ENCODE peak calls at places on chromosomes 1 and 21, in nine cellular contexts. M is GM19239; F is ureter; D is NCI-H2227 treated with DMSO at 0.1 percent for 48 hours; W is colonic mucosa; H is stimulated activated CD4-positive, alpha-beta T cell treated with anti-CD3 and anti-CD28 coated beads, Interleukin-15, amount 100 ng/mL, for 1 hour; Y is T-helper 2 cell; A is M059J; C is upper lobe of right lung. P is an unnamed sample.

GRCh38 chr1:6962956-6963915 is 178.0 kb downstream of the CAMTA1 start:
- DNase-seq in M (no peak), F (peak; percentile 62), D (peak; percentile 84), W (peak; percentile 92), H (no peak), Y (peak; percentile 47), A (peak; percentile 33), C (no peak), P (peak; percentile 2)

GRCh38 chr21:41755258-41755933 is 11.5 kb downstream of the RIPK4 start:
- DNase-seq in M (no peak), F (no peak), D (no peak), W (no peak), H (no peak), Y (no peak), A (no peak), C (no peak), P (no peak)

GRCh38 chr1:234490789-234491479 is 12.0 kb upstream of the TARBP1 start:
- DNase-seq in M (no peak), F (no peak), D (no peak), W (no peak), H (no peak), Y (no peak), A (no peak), C (no peak), P (no peak)

GRCh38 chr21:35202431-35202830 is 153.3 kb upstream of the RUNX1 start:
- DNase-seq in M (no peak), F (no peak), D (no peak), W (no peak), H (no peak), Y (no peak), A (peak; percentile 67), C (no peak), P (no peak)

GRCh38 chr21:42444745-42445059 is 41.0 kb downstream of the UBASH3A start:
- DNase-seq in M (no peak), F (no peak), D (no peak), W (no peak), H (no peak), Y (no peak), A (no peak), C (no peak), P (no peak)

GRCh38 chr1:8252266-8252951 is 65.5 kb upstream of the SLC45A1 start:
- DNase-seq in M (no peak), F (no peak), D (no peak), W (no peak), H (no peak), Y (no peak), A (no peak), C (no peak), P (no peak)

GRCh38 chr1:223704921-223705878 is 7.1 kb upstream of the CAPN2 start:
- DNase-seq in M (no peak), F (no peak), D (peak; percentile 49), W (no peak), H (no peak), Y (no peak), A (peak; percentile 80), C (no peak), P (no peak)

GRCh38 chr1:22609291-22609690 is 27.1 kb upstream of the C1QA start:
- DNase-seq in M (no peak), F (no peak), D (peak; percentile 51), W (no peak), H (no peak), Y (no peak), A (no peak), C (no peak), P (no peak)

GRCh38 chr21:45129231-45129923 is 55.0 kb downstream of the ADARB1 start:
- DNase-seq in M (no peak), F (no peak), D (no peak), W (no peak), H (no peak), Y (no peak), A (peak; percentile 78), C (no peak), P (no peak)

GRCh38 chr1:25525360-25525688 is 18.1 kb upstream of the LDLRAP1 start:
- DNase-seq in M (no peak), F (no peak), D (no peak), W (no peak), H (no peak), Y (no peak), A (no peak), C (no peak), P (no peak)

GRCh38 chr21:35239811-35240219 is 190.7 kb upstream of the RUNX1 start:
- DNase-seq in M (no peak), F (no peak), D (no peak), W (no peak), H (no peak), Y (no peak), A (no peak), C (no peak), P (no peak)

GRCh38 chr1:94247146-94248094 is 10.0 kb upstream of the ARHGAP29 start:
- DNase-seq in M (peak; percentile 35), F (peak; percentile 70), D (no peak), W (peak; percentile 83), H (no peak), Y (no peak), A (peak; percentile 79), C (peak; percentile 92), P (no peak)

GRCh38 chr1:71649588-71649987 is 568.8 kb upstream of the ZRANB2 start:
- DNase-seq in M (no peak), F (no peak), D (no peak), W (no peak), H (no peak), Y (no peak), A (no peak), C (no peak), P (no peak)

GRCh38 chr1:46948629-46949282 is 7.5 kb upstream of the CYP4A11 start:
- DNase-seq in M (no peak), F (no peak), D (no peak), W (peak; percentile 20), H (no peak), Y (no peak), A (peak; percentile 56), C (no peak), P (no peak)

GRCh38 chr21:34743831-34744230 is 75.0 kb downstream of the CLIC6 start:
- DNase-seq in M (no peak), F (no peak), D (no peak), W (peak; percentile 49), H (no peak), Y (no peak), A (peak; percentile 93), C (no peak), P (no peak)

GRCh38 chr1:8374812-8375211 is 56.9 kb downstream of the SLC45A1 start:
- DNase-seq in M (no peak), F (no peak), D (no peak), W (peak; percentile 54), H (no peak), Y (no peak), A (peak; percentile 57), C (no peak), P (no peak)

GRCh38 chr1:43857163-43857562 is 76.4 kb upstream of the ARTN start:
- DNase-seq in M (no peak), F (no peak), D (no peak), W (no peak), H (no peak), Y (no peak), A (no peak), C (no peak), P (no peak)

GRCh38 chr1:246588322-246588721 is 22.1 kb downstream of the CNST start:
- DNase-seq in M (no peak), F (no peak), D (no peak), W (no peak), H (no peak), Y (no peak), A (no peak), C (no peak), P (no peak)

GRCh38 chr1:2050482-2050792 is 226 bp downstream of the PRKCZ start:
- DNase-seq in M (no peak), F (no peak), D (peak; percentile 62), W (no peak), H (no peak), Y (no peak), A (no peak), C (no peak), P (no peak)

GRCh38 chr21:42105916-42106315 is 34.8 kb downstream of the UMODL1 start:
- DNase-seq in M (no peak), F (no peak), D (no peak), W (no peak), H (no peak), Y (no peak), A (no peak), C (no peak), P (no peak)

P was measured in activated T-helper 9 cell treated with anti-CD3 and anti-CD28 coated beads, Interleukin-2, amount 50 U/mL, for 16 hours.